ENCODE peak calls at places on chromosomes 3 and 15, in five cellular contexts. Q, Z, F, N and H are unnamed samples.

GRCh38 chr15:69415381-69415780 is 1.2 kb downstream of the KIF23 start:
- DNase-seq in Q (no peak), N (no peak), F (no peak), Z (no peak), H (no peak)

GRCh38 chr3:150757364-150757763 is 5.6 kb downstream of the SIAH2 start:
- DNase-seq in Z (no peak), Q (no peak), F (no peak), N (no peak), H (no peak)

GRCh38 chr3:57281710-57282109 is 10.8 kb downstream of the ASB14 start:
- DNase-seq in Z (no peak), Q (no peak), F (no peak), N (no peak), H (no peak)

GRCh38 chr3:171900396-171900795 is 57.2 kb downstream of the TMEM212 start:
- DNase-seq in Z (no peak), F (no peak), Q (no peak), N (no peak), H (no peak)

GRCh38 chr3:4988815-4989648 is 9.8 kb downstream of the BHLHE40 start:
- DNase-seq in Z (no peak), Q (peak), N (no peak), F (no peak), H (no peak)

GRCh38 chr3:179474480-179474879 is 23.2 kb upstream of the GNB4 start:
- DNase-seq in Q (no peak), Z (no peak), N (no peak), F (no peak), H (no peak)

GRCh38 chr3:46946856-46947544 is 29.5 kb downstream of the CCDC12 start:
- DNase-seq in F (no peak), Q (peak), N (peak), Z (no peak), H (no peak)

GRCh38 chr3:174342206-174342605 is 516.9 kb upstream of the NAALADL2 start:
- DNase-seq in Z (no peak), N (no peak), F (no peak), Q (no peak), H (no peak)

GRCh38 chr3:67686067-67686466 is 31.7 kb upstream of the SUCLG2 start:
- DNase-seq in Q (no peak), F (no peak), Z (no peak), N (no peak), H (no peak)

GRCh38 chr3:184380627-184381260 is 890 bp downstream of the CHRD start:
- DNase-seq in Q (no peak), Z (no peak), F (no peak), N (no peak), H (no peak)

GRCh38 chr3:31732548-31732947 is 199.8 kb downstream of the STT3B start:
- DNase-seq in F (no peak), Q (no peak), Z (no peak), N (no peak), H (no peak)

GRCh38 chr3:160400048-160400630 is 689 bp downstream of the SMC4 start:
- DNase-seq in Z (no peak), N (peak), Q (peak), F (no peak), H (no peak)

GRCh38 chr3:143070977-143071551 is 48.5 kb upstream of the CHST2 start:
- DNase-seq in Q (no peak), N (peak), Z (no peak), F (no peak), H (no peak)

GRCh38 chr3:52041118-52041847 is 15.1 kb downstream of the DUSP7 start:
- DNase-seq in Q (peak), Z (no peak), F (no peak), N (peak), H (no peak)

GRCh38 chr3:126607214-126607908 is 47.6 kb downstream of the TXNRD3 start:
- DNase-seq in N (no peak), Z (no peak), F (no peak), Q (peak), H (no peak)

GRCh38 chr3:188400494-188401243 is 246.7 kb downstream of the LPP start:
- DNase-seq in N (no peak), F (peak), Z (no peak), Q (no peak), H (no peak)

GRCh38 chr3:138051946-138052802 is 42.2 kb downstream of the CLDN18 start:
- DNase-seq in Z (no peak), F (no peak), N (peak), Q (peak), H (peak)

GRCh38 chr15:85972805-85973540 is 106.7 kb upstream of the AGBL1 start:
- DNase-seq in Z (no peak), F (no peak), N (peak), Q (no peak), H (no peak)

GRCh38 chr3:128113817-128114794 is 9.5 kb downstream of the RUVBL1 start:
- DNase-seq in Q (no peak), F (peak), Z (no peak), N (no peak), H (no peak)

GRCh38 chr3:173912126-173912525 is 514.6 kb downstream of the NLGN1 start:
- DNase-seq in Q (no peak), Z (no peak), N (no peak), F (no peak), H (no peak)

GRCh38 chr15:60000824-60001641 is 3.1 kb upstream of the FOXB1 start:
- DNase-seq in F (no peak), Q (no peak), Z (no peak), N (no peak), H (no peak)

GRCh38 chr3:16667633-16668032 is 62.4 kb upstream of the DAZL start:
- DNase-seq in Q (no peak), F (no peak), Z (no peak), N (no peak), H (no peak)

GRCh38 chr15:51876169-51876568 is 46.7 kb downstream of the TMOD3 start:
- DNase-seq in F (no peak), Q (no peak), Z (no peak), N (no peak), H (no peak)

GRCh38 chr15:63824570-63824969 is 9.2 kb downstream of the HERC1 start:
- DNase-seq in Z (no peak), F (no peak), N (no peak), Q (no peak), H (no peak)

GRCh38 chr3:124491098-124491497 is 239.2 kb upstream of the UMPS start:
- DNase-seq in F (no peak), N (no peak), Q (no peak), Z (no peak), H (no peak)

GRCh38 chr15:80207887-80208286 is 44.1 kb downstream of the CTXND1 start:
- DNase-seq in N (peak), F (no peak), Q (no peak), Z (no peak), H (no peak)

GRCh38 chr3:13051066-13051465 is 22.2 kb downstream of the IQSEC1 start:
- DNase-seq in F (no peak), N (no peak), Z (no peak), Q (no peak), H (no peak)

GRCh38 chr3:140423146-140423545 is 254.7 kb upstream of the TRIM42 start:
- DNase-seq in Q (no peak), F (no peak), N (no peak), Z (no peak), H (no peak)

GRCh38 chr3:16211176-16211904 is 36.9 kb downstream of the GALNT15 start:
- DNase-seq in Q (no peak), Z (no peak), N (no peak), F (no peak), H (no peak)

GRCh38 chr15:57427367-57427821 is 51.1 kb downstream of the CGNL1 start:
- DNase-seq in F (no peak), N (peak), Z (peak), Q (no peak), H (no peak)

GRCh38 chr3:64295594-64295993 is 70.3 kb upstream of the PRICKLE2 start:
- DNase-seq in Z (no peak), N (no peak), F (no peak), Q (no peak), H (no peak)

GRCh38 chr3:132659000-132659369 is 624 bp downstream of the ACAD11 start:
- DNase-seq in F (no peak), Q (peak), Z (no peak), N (no peak), H (no peak)

GRCh38 chr3:141425523-141426233 is 57.4 kb downstream of the ZBTB38 start:
- DNase-seq in F (no peak), Q (peak), Z (no peak), N (peak), H (no peak)

GRCh38 chr15:81182746-81183402 is 13.8 kb upstream of the IL16 start:
- DNase-seq in Q (no peak), N (no peak), Z (no peak), F (no peak), H (no peak)

GRCh38 chr3:69033470-69033869 is 18.7 kb downstream of the TMF1 start:
- DNase-seq in Z (no peak), F (no peak), Q (no peak), N (no peak), H (no peak)

GRCh38 chr15:75366163-75366562 is 2.2 kb downstream of the MAN2C1 start:
- DNase-seq in Q (no peak), N (no peak), F (no peak), Z (no peak), H (no peak)

GRCh38 chr3:42844815-42845214 is 30.9 kb downstream of the CYP8B1 start:
- DNase-seq in N (no peak), Z (no peak), F (no peak), Q (no peak), H (no peak)

DNA sequence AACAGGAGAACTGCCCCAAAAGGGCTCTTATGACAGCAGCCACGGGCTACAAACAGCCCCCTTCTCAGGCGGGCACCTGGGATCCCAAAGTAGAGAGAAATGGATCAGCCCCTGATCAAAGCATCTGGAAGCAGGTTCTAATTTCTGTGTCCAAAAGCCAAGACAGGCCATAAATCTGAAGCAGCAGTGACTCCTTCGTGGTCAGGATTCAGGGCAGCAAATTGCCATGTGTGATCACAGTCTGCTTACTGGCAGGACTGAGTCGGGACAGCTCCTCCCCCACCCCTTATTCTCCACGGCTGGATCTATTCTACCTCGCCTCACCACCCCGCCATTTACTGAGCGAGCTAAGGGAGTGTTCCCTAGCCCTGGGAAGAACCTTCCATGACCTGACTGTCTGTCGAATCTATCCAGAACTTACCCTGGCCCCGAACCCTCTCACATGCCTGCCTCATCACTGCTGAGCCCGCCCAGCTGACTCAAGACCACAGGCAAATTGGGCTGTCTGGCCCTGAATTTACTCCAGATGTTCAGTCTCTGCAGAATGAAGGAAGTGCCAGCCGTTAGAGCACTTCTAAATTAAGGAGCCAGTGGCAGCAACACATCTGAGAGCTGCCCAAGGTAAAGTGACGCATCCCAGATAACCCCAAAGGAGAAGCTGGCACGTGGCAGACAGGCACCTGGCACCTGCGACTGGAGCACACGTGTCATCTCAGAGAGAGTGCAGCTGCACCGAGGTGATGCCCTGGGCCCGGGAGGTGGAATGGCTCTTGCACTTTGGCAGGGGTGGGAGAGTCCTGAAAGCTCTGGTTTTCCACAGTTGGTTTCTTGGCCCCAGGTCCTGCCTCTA is 1.3 kb downstream of the LRRC15 start:
- DNase-seq in N (no peak), Z (no peak), F (no peak), Q (no peak), H (no peak)
- TF ChIP-seq JUND in N (no peak), Z (no peak), F (no peak), Q (no peak), H (no peak)

GRCh38 chr15:91552555-91552954 is 301.0 kb upstream of the SLCO3A1 start:
- DNase-seq in N (no peak), F (no peak), Q (no peak), Z (no peak), H (no peak)

GRCh38 chr15:91553455-91553854 is 300.1 kb upstream of the SLCO3A1 start:
- DNase-seq in N (no peak), F (no peak), Z (no peak), Q (no peak), H (no peak)

GRCh38 chr15:91548588-91548987 is 304.9 kb upstream of the SLCO3A1 start:
- DNase-seq in Z (no peak), F (no peak), N (no peak), Q (no peak), H (no peak)

GRCh38 chr15:91547356-91547755 is 306.2 kb upstream of the SLCO3A1 start:
- DNase-seq in Z (no peak), Q (no peak), F (no peak), N (no peak), H (no peak)

GRCh38 chr15:91549581-91549980 is 303.9 kb upstream of the SLCO3A1 start:
- DNase-seq in F (no peak), Z (no peak), N (no peak), Q (no peak), H (no peak)
- TF ChIP-seq ATF3 in F (no peak), Z (no peak), N (no peak), Q (no peak), H (no peak)

DNA sequence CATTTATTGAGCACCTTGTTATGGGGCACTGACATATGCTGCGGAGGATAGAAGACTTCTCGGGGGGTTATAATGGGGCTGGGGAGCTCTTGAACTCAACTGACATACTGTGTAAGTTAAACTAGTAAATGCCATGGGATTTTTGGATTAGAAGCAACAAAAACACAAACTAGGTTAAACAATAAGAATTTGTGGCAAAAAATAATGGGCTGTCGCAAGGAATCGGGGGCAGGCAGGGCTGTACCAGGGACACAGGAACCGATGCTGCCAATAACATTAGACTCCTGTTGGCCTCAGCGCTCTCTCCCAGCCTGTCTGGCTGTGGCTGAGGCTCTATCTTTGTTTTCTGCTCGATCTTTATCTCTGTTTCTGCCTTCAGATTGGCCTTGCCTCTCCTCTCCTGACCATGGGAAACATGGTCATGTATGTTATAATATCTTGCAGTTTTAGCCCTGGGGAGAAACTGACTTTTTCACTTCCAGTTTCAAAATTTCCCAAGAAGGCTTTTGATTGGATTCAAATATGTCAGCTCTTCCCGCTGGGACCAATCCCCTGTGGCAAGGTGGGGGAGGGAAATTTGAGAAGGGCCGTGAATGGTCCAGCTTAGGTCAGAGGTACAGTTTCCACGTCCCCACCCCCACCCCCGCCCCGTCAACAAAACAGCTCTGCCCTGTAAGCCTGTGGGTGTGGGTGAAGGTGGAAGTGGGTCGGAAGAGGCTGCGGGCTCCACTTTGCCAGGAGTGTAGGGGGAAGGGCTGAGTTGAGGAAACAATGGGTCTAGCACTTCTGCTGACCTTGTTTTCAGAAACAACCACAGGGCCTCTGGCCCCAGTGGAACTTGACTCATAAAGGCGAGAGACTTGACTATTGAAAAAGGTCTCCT is 161.0 kb upstream of the TBL1XR1 start:
- DNase-seq in Q (peak), F (peak), N (peak), Z (no peak), H (peak)
- TF ChIP-seq CTCF in Q (no peak), F (no peak), N (no peak), Z (no peak), H (no peak)

DNA sequence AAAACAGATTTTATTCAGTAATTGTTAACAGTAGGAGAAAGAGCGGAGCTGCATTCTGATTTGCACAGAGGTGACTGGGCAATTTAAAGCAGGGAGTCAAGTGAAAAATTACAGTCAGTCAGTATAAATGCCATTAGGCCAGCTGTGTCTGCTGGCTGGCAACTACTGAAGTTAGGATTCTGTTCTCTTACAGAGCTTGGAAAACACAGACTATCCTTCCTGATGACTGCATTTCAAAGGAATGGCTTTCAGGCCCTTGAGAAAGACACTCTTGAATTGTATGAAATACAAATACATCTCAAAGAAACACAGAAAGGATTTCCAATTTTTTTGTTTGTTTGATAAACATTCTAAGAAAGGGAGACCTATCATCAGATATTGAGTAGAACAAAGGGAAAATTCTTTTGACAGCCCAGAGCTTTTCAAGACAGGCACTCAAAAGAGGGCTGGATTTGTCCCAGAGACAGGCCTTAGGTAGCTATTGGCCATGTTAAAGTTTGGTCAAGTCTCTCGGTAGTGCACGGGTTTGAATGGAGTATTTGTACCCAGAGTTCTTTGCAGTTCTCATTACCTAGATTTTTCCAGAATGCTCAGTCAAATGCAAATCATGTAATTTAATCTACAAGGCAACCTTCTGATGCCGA is 551.2 kb upstream of the CCDC54 start:
- DNase-seq in Q (no peak), F (no peak), N (no peak), Z (no peak), H (no peak)
- TF ChIP-seq JUND in Q (no peak), F (no peak), N (no peak), Z (no peak), H (no peak)

DNA sequence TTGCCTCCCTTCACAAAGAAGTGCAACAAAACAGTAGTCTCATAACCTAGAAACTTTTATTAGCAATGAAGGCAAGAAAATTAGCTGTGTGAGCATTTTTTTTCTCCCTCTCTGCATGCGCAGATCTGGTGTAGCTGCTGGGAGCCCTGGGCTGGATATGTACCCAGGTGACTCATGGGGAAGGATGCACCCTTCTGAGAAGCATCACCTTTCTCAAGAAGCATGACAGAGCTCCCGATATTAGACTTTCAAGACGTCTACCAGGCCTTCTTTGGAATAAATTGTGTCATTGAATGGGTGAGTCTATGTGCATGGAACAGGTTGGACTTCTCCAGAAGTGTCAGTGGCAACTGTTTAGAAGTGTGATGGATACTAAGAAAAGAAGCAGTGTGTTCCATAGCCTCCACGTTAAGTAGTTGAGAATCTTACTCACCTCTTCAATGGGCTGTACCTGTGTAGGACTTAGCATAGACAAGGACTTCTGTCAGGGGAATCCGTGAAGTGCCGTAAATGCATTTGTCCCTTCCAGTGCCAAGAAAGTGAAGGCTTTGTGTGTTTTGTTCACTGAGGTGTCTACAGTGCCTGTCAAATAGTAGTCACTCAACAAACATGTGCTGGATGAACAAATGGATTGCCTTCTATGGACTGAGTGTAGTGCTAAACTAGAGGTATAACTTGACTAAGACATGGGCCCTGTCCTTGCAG is 47.7 kb upstream of the RASGRP1 start:
- DNase-seq in N (no peak), F (no peak), Q (no peak), Z (no peak), H (no peak)
- TF ChIP-seq ATF3 in N (no peak), F (no peak), Q (no peak), Z (no peak), H (no peak)

GRCh38 chr3:48656061-48656840 is 6.4 kb downstream of the CELSR3 start:
- DNase-seq in F (no peak), N (peak), Q (no peak), Z (peak), H (peak)
- TF ChIP-seq CTCF in F (peak), N (peak), Q (no peak), Z (no peak), H (no peak)